ENCODE peak calls at places on chromosome 15, in seven cellular contexts. B is stimulated activated CD4-positive, alpha-beta T cell treated with anti-CD3 and anti-CD28 coated beads, Interleukin-4, amount 100 ng/mL, for 1 hour; I is aorta; C is 8988T; P is thoracic aorta; H is SHP77 treated with DMSO at 0.1 percent for 48 hours; D is globus pallidus. X is an unnamed sample.

GRCh38 chr15:38216763-38217162 is 35.9 kb upstream of the SPRED1 start:
- DNase-seq in B (no peak), I (no peak), C (no peak), P (no peak), H (no peak), D (no peak), X (no peak)

GRCh38 chr15:84034831-84035753 is 200.5 kb upstream of the GOLGA6L4 start:
- DNase-seq in B (no peak), I (no peak), C (no peak), P (no peak), H (peak), D (peak), X (no peak)

GRCh38 chr15:77033729-77034619 is 36.9 kb downstream of the TSPAN3 start:
- DNase-seq in B (no peak), I (peak), C (peak), P (no peak), H (no peak), D (no peak), X (no peak)

GRCh38 chr15:31102049-31102321 is 460 bp upstream of the TRPM1 start:
- DNase-seq in B (no peak), I (no peak), C (no peak), P (no peak), H (no peak), D (peak), X (no peak)

GRCh38 chr15:67061811-67062348 is 3.5 kb upstream of the SMAD3 start:
- DNase-seq in B (no peak), I (no peak), C (no peak), P (no peak), H (no peak), D (no peak), X (no peak)

GRCh38 chr15:31230630-31231485 is 95.8 kb upstream of the KLF13 start:
- DNase-seq in B (no peak), I (no peak), C (no peak), P (no peak), H (no peak), D (no peak), X (no peak)

GRCh38 chr15:47442366-47442765 is 274.9 kb upstream of the SEMA6D start:
- DNase-seq in B (no peak), I (no peak), C (no peak), P (no peak), H (no peak), D (no peak), X (no peak)

GRCh38 chr15:49088996-49089395 is 42.8 kb upstream of the SECISBP2L start:
- DNase-seq in B (no peak), I (no peak), C (no peak), P (no peak), H (no peak), D (peak), X (no peak)

GRCh38 chr15:88708256-88709054 is 69.6 kb downstream of the ISG20 start:
- DNase-seq in B (no peak), I (no peak), C (no peak), P (no peak), H (no peak), D (no peak), X (no peak)

GRCh38 chr15:22227411-22227810 is 147.1 kb downstream of the OR4M2 start:
- DNase-seq in B (no peak), I (no peak), C (no peak), P (no peak), H (no peak), D (no peak), X (no peak)

GRCh38 chr15:98076021-98076816 is 115.7 kb downstream of the ARRDC4 start:
- DNase-seq in B (no peak), I (peak), C (no peak), P (no peak), H (no peak), D (no peak), X (no peak)

GRCh38 chr15:85316244-85316934 is 64.0 kb upstream of the AKAP13 start:
- DNase-seq in B (no peak), I (no peak), C (no peak), P (no peak), H (no peak), D (no peak), X (no peak)

GRCh38 chr15:68616397-68616796 is 37.6 kb downstream of the CORO2B start:
- DNase-seq in B (no peak), I (no peak), C (no peak), P (no peak), H (no peak), D (peak), X (no peak)

GRCh38 chr15:100115066-100115710 is 226.6 kb downstream of the ADAMTS17 start:
- DNase-seq in B (no peak), I (no peak), C (no peak), P (no peak), H (no peak), D (no peak), X (no peak)

GRCh38 chr15:77716632-77717343 is 84.1 kb upstream of the LINGO1 start:
- DNase-seq in B (no peak), I (no peak), C (no peak), P (no peak), H (no peak), D (no peak), X (no peak)

GRCh38 chr15:85837011-85837433 is 42.3 kb upstream of the KLHL25 start:
- DNase-seq in B (no peak), I (no peak), C (no peak), P (no peak), H (no peak), D (no peak), X (peak)

GRCh38 chr15:42091753-42092665 is 2.4 kb downstream of the PLA2G4D start:
- DNase-seq in B (no peak), I (no peak), C (no peak), P (no peak), H (no peak), D (no peak), X (no peak)

GRCh38 chr15:37087050-37087691 is 13.2 kb downstream of the MEIS2 start:
- DNase-seq in B (no peak), I (no peak), C (no peak), P (no peak), H (no peak), D (peak), X (no peak)

GRCh38 chr15:47360296-47360695 is 357.0 kb upstream of the SEMA6D start:
- DNase-seq in B (no peak), I (no peak), C (no peak), P (no peak), H (no peak), D (no peak), X (no peak)

GRCh38 chr15:71532994-71533393 is 277.4 kb upstream of the NR2E3 start:
- DNase-seq in B (no peak), I (no peak), C (peak), P (no peak), H (peak), D (no peak), X (no peak)

GRCh38 chr15:32683906-32684584 is 33.8 kb upstream of the GREM1 start:
- DNase-seq in B (no peak), I (peak), C (no peak), P (no peak), H (no peak), D (no peak), X (no peak)

GRCh38 chr15:58551764-58552504 is 120.1 kb downstream of the LIPC start:
- DNase-seq in B (no peak), I (no peak), C (no peak), P (no peak), H (no peak), D (peak), X (no peak)

GRCh38 chr15:60652245-60652644 is 173.3 kb upstream of the ICE2 start:
- DNase-seq in B (no peak), I (no peak), C (no peak), P (no peak), H (no peak), D (no peak), X (no peak)

GRCh38 chr15:29917600-29918597 is 95.6 kb upstream of the TJP1 start:
- DNase-seq in B (no peak), I (no peak), C (no peak), P (no peak), H (no peak), D (no peak), X (no peak)

GRCh38 chr15:58966698-58967097 is 20.8 kb upstream of the RNF111 start:
- DNase-seq in B (no peak), I (no peak), C (no peak), P (no peak), H (no peak), D (no peak), X (no peak)

GRCh38 chr15:69390575-69390974 is 23.6 kb upstream of the KIF23 start:
- DNase-seq in B (no peak), I (no peak), C (no peak), P (no peak), H (no peak), D (no peak), X (no peak)

GRCh38 chr15:44087578-44088190 is 107.4 kb downstream of the FRMD5 start:
- DNase-seq in B (no peak), I (no peak), C (peak), P (no peak), H (no peak), D (no peak), X (no peak)

GRCh38 chr15:51092480-51092879 is 2.2 kb downstream of the TNFAIP8L3 start:
- DNase-seq in B (no peak), I (no peak), C (no peak), P (no peak), H (no peak), D (no peak), X (no peak)

GRCh38 chr15:90379263-90379662 is 8.8 kb upstream of the IQGAP1 start:
- DNase-seq in B (no peak), I (no peak), C (no peak), P (no peak), H (no peak), D (no peak), X (no peak)

GRCh38 chr15:82159922-82160321 is 102.6 kb downstream of the EFL1 start:
- DNase-seq in B (no peak), I (no peak), C (no peak), P (no peak), H (no peak), D (no peak), X (no peak)

GRCh38 chr15:34679326-34679725 is 75.5 kb downstream of the GJD2 start:
- DNase-seq in B (no peak), I (no peak), C (no peak), P (no peak), H (no peak), D (no peak), X (no peak)

GRCh38 chr15:68463996-68464395 is 32.0 kb upstream of the ITGA11 start:
- DNase-seq in B (no peak), I (no peak), C (no peak), P (no peak), H (no peak), D (no peak), X (no peak)

GRCh38 chr15:26662226-26662750 is 110.6 kb downstream of the GABRB3 start:
- DNase-seq in B (no peak), I (no peak), C (no peak), P (no peak), H (no peak), D (no peak), X (no peak)

GRCh38 chr15:90143176-90143655 is 40.9 kb upstream of the IDH2 start:
- DNase-seq in B (peak), I (peak), C (peak), P (no peak), H (peak), D (peak), X (peak)

GRCh38 chr15:99707481-99708270 is 25.6 kb downstream of the LYSMD4 start:
- DNase-seq in B (no peak), I (no peak), C (no peak), P (no peak), H (no peak), D (no peak), X (no peak)